ENCODE peak calls at places on chromosomes 4 and X, in four cellular contexts. G, H, I and Q are unnamed samples.
A peak's percentile ranks its signal among the peaks of the same experiment; 100 is the strongest.

GRCh38 chr4:173013232-173013932 is 155.2 kb upstream of the GALNT7 start:
- DNase-seq in G (peak; percentile 60), H (peak; percentile 15), I (peak; percentile 63), Q (peak; percentile 58)

GRCh38 chrX:2500681-2501151 is at the start of the genes DHRSX and ZBED1:
- DNase-seq in G (no peak), H (peak; percentile 23), I (peak; percentile 85), Q (peak; percentile 90)

GRCh38 chr4:46836584-46836983 is 72.5 kb downstream of the COX7B2 start:
- DNase-seq in G (no peak), H (no peak), I (no peak), Q (no peak)

GRCh38 chr4:41024556-41025491 is 189.5 kb downstream of the APBB2 start:
- DNase-seq in G (peak; percentile 33), H (no peak), I (no peak), Q (no peak)

GRCh38 chr4:120724656-120725055 is 197.9 kb downstream of the PRDM5 start:
- DNase-seq in G (no peak), H (no peak), I (no peak), Q (no peak)

GRCh38 chr4:96913437-96914075 is 1073.7 kb downstream of the PDHA2 start:
- DNase-seq in G (no peak), H (no peak), I (peak; percentile 41), Q (peak; percentile 45)

GRCh38 chrX:71637253-71637618 is 18.9 kb upstream of the CXCR3 start:
- DNase-seq in G (peak; percentile 19), H (no peak), I (no peak), Q (no peak)

GRCh38 chr4:113610542-113610941 is 151.0 kb downstream of the CAMK2D start:
- DNase-seq in G (no peak), H (no peak), I (no peak), Q (no peak)

GRCh38 chrX:105564536-105564935 is 257.8 kb upstream of the NRK start:
- DNase-seq in G (peak; percentile 70), H (no peak), I (no peak), Q (no peak)

GRCh38 chr4:97235516-97235915 is 907.8 kb downstream of the STPG2 start:
- DNase-seq in G (no peak), H (no peak), I (no peak), Q (peak; percentile 3)

GRCh38 chrX:129717902-129718301 is 20.9 kb upstream of the XPNPEP2 start:
- DNase-seq in G (peak; percentile 84), H (no peak), I (no peak), Q (no peak)

GRCh38 chrX:10897768-10898167 is 213.4 kb upstream of the HCCS start:
- DNase-seq in G (no peak), H (no peak), I (no peak), Q (no peak)

GRCh38 chr4:138202686-138203085 is 39.5 kb downstream of the SLC7A11 start:
- DNase-seq in G (no peak), H (no peak), I (no peak), Q (no peak)

GRCh38 chrX:12702509-12703091 is 88.6 kb upstream of the PRPS2 start:
- DNase-seq in G (no peak), H (no peak), I (peak; percentile 20), Q (peak; percentile 14)

GRCh38 chr4:153042757-153043156 is 106.6 kb downstream of the FHDC1 start:
- DNase-seq in G (no peak), H (no peak), I (no peak), Q (no peak)

GRCh38 chr4:48367016-48367415 is 25.7 kb downstream of the SLAIN2 start:
- DNase-seq in G (no peak), H (no peak), I (no peak), Q (no peak)

GRCh38 chr4:172830295-172830764 is 338.3 kb upstream of the GALNT7 start:
- DNase-seq in G (peak; percentile 40), H (no peak), I (no peak), Q (peak; percentile 12)

GRCh38 chr4:31613946-31614623 is 893.9 kb downstream of the PCDH7 start:
- DNase-seq in G (no peak), H (no peak), I (peak; percentile 9), Q (no peak)

GRCh38 chr4:113996599-113997177 is 17.2 kb upstream of the ARSJ start:
- DNase-seq in G (no peak), H (no peak), I (no peak), Q (no peak)

GRCh38 chrX:123924181-123924580 is 37.3 kb upstream of the STAG2 start:
- DNase-seq in G (no peak), H (no peak), I (no peak), Q (no peak)

GRCh38 chr4:762211-763190 is 56.9 kb downstream of the PCGF3 start:
- DNase-seq in G (peak; percentile 19), H (no peak), I (peak; percentile 47), Q (peak; percentile 62)

GRCh38 chrX:115579327-115579726 is 18.4 kb downstream of the PLS3 start:
- DNase-seq in G (no peak), H (no peak), I (no peak), Q (no peak)

GRCh38 chr4:187139116-187139515 is 415.5 kb upstream of the FAT1 start:
- DNase-seq in G (no peak), H (no peak), I (no peak), Q (no peak)

GRCh38 chrX:72025236-72025770 is 106.4 kb downstream of the RTL5 start:
- DNase-seq in G (no peak), H (no peak), I (no peak), Q (no peak)

GRCh38 chr4:128220286-128221235 is 67.1 kb downstream of the PGRMC2 start:
- DNase-seq in G (peak; percentile 66), H (no peak), I (peak; percentile 42), Q (peak; percentile 36)

GRCh38 chrX:20244936-20245335 is 21.8 kb downstream of the RPS6KA3 start:
- DNase-seq in G (peak; percentile 81), H (no peak), I (no peak), Q (no peak)